ENCODE peak calls at places on chromosomes 5 and 9, in ten cellular contexts. K, H, W, I, B, M, R, D, V and P are unnamed samples. For H3K27me3, the result is how much of the 10 kb centered on the place peaks cover.

GRCh38 chr5:181184845-181185216 is 20.2 kb downstream of the TRIM7 start:
- DNase-seq in B (no peak), D (no peak), H (no peak), M (no peak), K (no peak), R (no peak), W (no peak), V (no peak), I (no peak), P (peak)

GRCh38 chr5:139946006-139946405 is 97.1 kb downstream of the NRG2 start:
- DNase-seq in B (no peak), V (no peak), R (no peak), K (no peak), M (no peak), D (no peak), I (no peak), W (no peak), H (no peak), P (no peak)

GRCh38 chr9:127283917-127284316 is 19.3 kb downstream of the GARNL3 start:
- DNase-seq in V (peak), I (no peak), K (no peak), R (no peak), D (peak), B (no peak), M (no peak), H (no peak), W (no peak), P (no peak)

GRCh38 chr5:153445875-153446567 is 44.4 kb upstream of the GRIA1 start:
- DNase-seq in V (peak), H (no peak), I (peak), D (no peak), B (no peak), M (no peak), K (peak), W (no peak), R (peak), P (no peak)

GRCh38 chr5:143311428-143311827 is 92.1 kb downstream of the NR3C1 start:
- DNase-seq in W (no peak), I (no peak), D (no peak), M (no peak), V (peak), K (no peak), R (no peak), B (no peak), H (no peak), P (no peak)

GRCh38 chr9:133539434-133539833 is 4.9 kb downstream of the ADAMTSL2 start:
- DNase-seq in M (no peak), I (peak), K (no peak), B (no peak), H (no peak), R (no peak), V (peak), D (peak), W (no peak), P (no peak)

GRCh38 chr9:80842383-80842782 is 847.0 kb downstream of the TLE1 start:
- DNase-seq in R (no peak), K (no peak), B (no peak), H (no peak), D (no peak), W (peak), V (no peak), I (no peak), M (no peak), P (no peak)

GRCh38 chr9:38235244-38235643 is 157.3 kb upstream of the ALDH1B1 start:
- DNase-seq in B (peak), W (no peak), K (no peak), V (no peak), R (peak), H (no peak), I (no peak), D (no peak), M (no peak), P (no peak)

GRCh38 chr5:61587120-61587519 is 255.1 kb downstream of the ZSWIM6 start:
- DNase-seq in R (no peak), I (no peak), M (no peak), B (no peak), K (no peak), D (no peak), W (no peak), H (no peak), V (no peak), P (no peak)

GRCh38 chr9:119611564-119611963 is 242.3 kb upstream of the BRINP1 start:
- DNase-seq in B (no peak), M (no peak), R (no peak), D (no peak), H (no peak), I (peak), K (no peak), W (no peak), V (no peak), P (no peak)

GRCh38 chr9:74920944-74921626 is 31.6 kb downstream of the C9orf40 start:
- DNase-seq in I (no peak), B (no peak), W (no peak), V (no peak), D (no peak), K (no peak), H (no peak), R (no peak), M (no peak), P (no peak)

GRCh38 chr5:67879619-67880357 is 335.8 kb upstream of the PIK3R1 start:
- DNase-seq in W (no peak), D (no peak), K (no peak), I (no peak), R (no peak), B (no peak), M (no peak), H (no peak), V (no peak), P (no peak)

GRCh38 chr5:132420706-132421272 is 51.3 kb downstream of the SLC22A5 start:
- DNase-seq in I (no peak), K (no peak), V (no peak), M (no peak), H (no peak), R (no peak), B (no peak), D (no peak), W (no peak), P (peak)

GRCh38 chr9:34994429-34995287 is 5.1 kb downstream of the DNAJB5 start:
- DNase-seq in B (peak), R (peak), D (peak), I (peak), H (peak), K (no peak), M (peak), V (peak), W (peak), P (no peak)

GRCh38 chr5:151082976-151083651 is 2.3 kb upstream of the TNIP1 start:
- DNase-seq in D (peak), H (no peak), V (no peak), B (no peak), K (no peak), M (no peak), W (no peak), I (peak), R (no peak), P (peak)

GRCh38 chr5:172872997-172873491 is 39.0 kb downstream of the ERGIC1 start:
- DNase-seq in K (no peak), I (no peak), R (no peak), B (no peak), D (peak), V (no peak), W (peak), H (peak), M (no peak), P (peak)

GRCh38 chr5:38290028-38290653 is 31.8 kb downstream of the EGFLAM start:
- DNase-seq in R (no peak), W (no peak), V (no peak), B (no peak), H (no peak), M (no peak), I (no peak), K (no peak), D (no peak), P (no peak)

GRCh38 chr5:171579162-171579561 is 159.7 kb downstream of the FGF18 start:
- DNase-seq in D (no peak), I (no peak), H (no peak), M (no peak), W (no peak), K (no peak), B (peak), V (no peak), R (no peak), P (no peak)

GRCh38 chr9:136297766-136298735 is 5.8 kb downstream of the CCDC187 start:
- DNase-seq in M (no peak), I (no peak), R (no peak), H (no peak), B (no peak), K (no peak), D (no peak), V (no peak), W (no peak), P (no peak)

GRCh38 chr9:127503379-127503921 is 52.1 kb downstream of the LRSAM1 start:
- DNase-seq in R (no peak), H (no peak), K (no peak), W (no peak), V (no peak), D (no peak), B (no peak), M (no peak), I (no peak), P (no peak)

GRCh38 chr5:166172597-166172996 is 2118.8 kb upstream of the WWC1 start:
- DNase-seq in B (no peak), V (no peak), R (no peak), W (no peak), M (no peak), I (no peak), H (no peak), K (no peak), D (no peak), P (no peak)

GRCh38 chr9:99181206-99181605 is 40.5 kb downstream of the ALG2 start:
- DNase-seq in W (no peak), B (no peak), H (no peak), K (no peak), I (no peak), R (no peak), V (no peak), M (no peak), D (no peak), P (no peak)

GRCh38 chr5:62719061-62719730 is 140.6 kb downstream of the LRRC70 start:
- DNase-seq in R (no peak), K (no peak), M (no peak), H (no peak), V (peak), D (no peak), B (no peak), W (no peak), I (no peak), P (no peak)

GRCh38 chr5:22612928-22613327 is 240.2 kb downstream of the CDH12 start:
- DNase-seq in K (no peak), D (no peak), R (no peak), V (no peak), I (no peak), W (no peak), M (no peak), H (no peak), B (no peak), P (no peak)

GRCh38 chr5:91297994-91298393 is 85.1 kb downstream of the ARRDC3 start:
- DNase-seq in I (no peak), B (no peak), H (no peak), W (no peak), R (no peak), M (no peak), D (no peak), K (no peak), V (no peak), P (no peak)

GRCh38 chr5:91305640-91306039 is 77.5 kb downstream of the ARRDC3 start:
- DNase-seq in B (no peak), M (no peak), I (no peak), H (no peak), D (no peak), K (no peak), R (no peak), V (no peak), W (no peak), P (no peak)

GRCh38 chr5:91302335-91302734 is 80.8 kb downstream of the ARRDC3 start:
- DNase-seq in W (no peak), V (peak), M (no peak), I (no peak), B (no peak), K (no peak), R (peak), D (no peak), H (no peak), P (no peak)

GRCh38 chr5:91302958-91303357 is 80.2 kb downstream of the ARRDC3 start:
- DNase-seq in H (no peak), D (no peak), M (no peak), K (no peak), V (no peak), B (no peak), W (no peak), I (no peak), R (no peak), P (no peak)

GRCh38 chr5:91301459-91301858 is 81.7 kb downstream of the ARRDC3 start:
- DNase-seq in W (no peak), D (no peak), I (no peak), B (no peak), V (no peak), H (no peak), R (no peak), K (no peak), M (no peak), P (no peak)
- TF ChIP-seq POLR2AphosphoS5 in W (no peak), D (peak), I (peak), B (peak), V (no peak), H (peak), R (no peak), K (no peak), M (no peak), P (peak)

GRCh38 chr5:170382790-170383189 is 6.4 kb downstream of the KCNMB1 start:
- DNase-seq in W (no peak), B (no peak), D (no peak), V (no peak), H (no peak), R (no peak), K (no peak), M (no peak), I (no peak), P (no peak)
- H3K27me3 ChIP-seq in W (under half), B (under half), D (under half), V (under half), H (under half), R (under half), K (under half), M (under half), I (under half), P (under half)

DNA sequence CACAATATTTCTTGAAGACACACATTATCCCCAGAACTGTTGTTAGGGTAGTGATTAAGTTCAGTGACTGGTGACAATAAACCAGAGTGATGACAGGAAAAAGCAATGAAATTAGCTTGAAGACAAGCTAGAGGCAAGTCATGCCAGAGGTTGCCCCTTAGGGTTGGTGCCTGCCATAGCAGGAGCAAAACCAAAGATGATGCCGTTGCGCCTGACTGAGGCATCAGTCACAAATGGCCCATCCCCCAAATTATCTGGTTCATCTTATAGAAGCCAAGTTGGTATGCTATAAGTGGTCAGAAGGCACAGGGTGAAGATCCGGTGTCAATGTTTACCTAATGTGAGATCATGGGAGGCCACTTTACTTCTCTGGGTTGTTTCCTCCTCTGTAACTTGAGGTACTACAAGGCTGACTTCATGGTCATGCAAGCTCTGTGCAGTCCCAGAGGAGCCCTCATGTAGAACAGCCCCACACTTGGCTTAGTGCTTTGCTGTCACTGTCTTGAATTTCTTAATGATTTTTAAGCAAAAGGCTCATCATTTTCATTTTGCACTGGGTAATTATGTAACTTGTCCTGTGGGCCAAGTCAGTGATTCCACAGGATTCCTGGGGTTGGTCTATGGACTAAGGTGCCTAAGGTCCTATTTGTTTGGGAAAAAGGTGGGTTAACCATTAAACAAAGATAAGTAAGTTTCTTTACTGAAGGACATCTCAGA is 211.3 kb downstream of the MAN2A1 start:
- DNase-seq in R (no peak), V (no peak), D (no peak), H (no peak), B (no peak), W (no peak), M (no peak), I (no peak), K (no peak), P (no peak)
- TF ChIP-seq POLR2AphosphoS5 in R (no peak), V (no peak), D (no peak), H (no peak), B (no peak), W (no peak), M (no peak), I (no peak), K (no peak), P (no peak)

DNA sequence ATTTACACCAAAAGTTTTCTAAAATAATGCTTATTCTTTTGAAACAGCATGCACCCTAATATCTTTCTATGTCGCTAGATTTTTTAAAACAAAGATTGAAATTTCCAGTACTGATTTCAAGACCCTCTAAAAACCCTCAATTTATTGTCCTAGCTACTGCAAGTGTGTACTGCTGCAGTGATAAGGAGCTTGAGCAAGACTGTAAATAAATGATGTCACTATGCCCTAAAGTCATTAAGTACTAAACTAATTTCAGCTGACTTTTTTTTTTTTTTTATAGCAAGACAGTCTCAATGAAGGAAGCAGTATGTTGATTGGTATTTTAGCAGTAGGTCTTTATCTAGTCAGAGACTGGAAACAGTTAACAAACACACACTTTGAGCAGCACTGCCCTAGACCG is 12.2 kb upstream of the MIER3 start:
- DNase-seq in R (no peak), H (no peak), M (no peak), D (no peak), I (no peak), W (no peak), V (no peak), K (no peak), B (no peak), P (no peak)
- H3K27me3 ChIP-seq in R (under half), H (under half), M (under half), D (under half), I (under half), W (under half), V (under half), K (under half), B (under half), P (under half)

DNA sequence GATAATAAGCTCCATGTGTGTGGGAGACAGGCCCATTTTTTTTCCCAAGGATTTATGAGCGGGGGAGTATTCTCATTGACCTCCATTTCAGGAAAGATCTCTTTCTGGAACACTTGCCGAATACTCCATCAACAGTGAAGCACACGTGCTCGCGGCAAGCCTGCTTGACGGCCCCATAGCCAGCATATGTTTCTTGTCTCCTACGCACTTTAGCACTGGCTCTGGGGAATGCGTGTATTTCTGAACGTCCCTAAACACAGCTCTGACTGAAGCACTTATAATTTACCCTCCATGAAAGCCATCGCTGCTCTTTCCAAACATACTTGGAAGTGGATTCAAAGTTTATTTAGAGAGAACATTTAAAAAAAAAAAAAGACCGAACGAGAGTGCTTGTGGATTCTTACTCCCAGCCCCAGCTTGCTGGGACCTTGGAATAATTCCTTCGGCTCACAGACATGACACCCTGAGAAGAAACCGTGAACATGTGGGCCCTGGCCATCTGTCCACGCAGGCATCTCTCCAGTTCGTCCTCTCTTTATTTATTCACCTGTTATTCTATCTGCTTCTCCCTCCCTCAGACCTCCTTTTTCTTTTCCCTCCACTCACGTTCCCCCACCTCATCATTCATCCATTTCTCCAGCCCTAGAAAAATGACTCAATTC is 93.6 kb upstream of the PHYKPL start:
- DNase-seq in K (no peak), B (no peak), D (no peak), M (no peak), V (no peak), R (no peak), H (no peak), I (no peak), W (no peak), P (peak)
- TF ChIP-seq POLR2AphosphoS5 in K (no peak), B (peak), D (peak), M (no peak), V (no peak), R (no peak), H (no peak), I (peak), W (peak), P (no peak)

GRCh38 chr9:116152390-116152789 is 1.2 kb upstream of the PAPPA start:
- DNase-seq in W (no peak), K (no peak), D (no peak), M (no peak), V (peak), H (no peak), R (peak), B (no peak), I (no peak), P (no peak)

GRCh38 chr9:116154334-116154975 is 864 bp downstream of the PAPPA start:
- DNase-seq in K (no peak), I (no peak), D (no peak), B (no peak), R (peak), M (no peak), W (no peak), H (no peak), V (peak), P (peak)

GRCh38 chr9:116151966-116152381 is 1.6 kb upstream of the PAPPA start:
- DNase-seq in K (no peak), V (no peak), H (no peak), R (no peak), I (no peak), W (no peak), B (no peak), M (no peak), D (no peak), P (no peak)

GRCh38 chr9:116153765-116154333 is at the start of gene PAPPA:
- DNase-seq in W (no peak), M (no peak), V (peak), B (no peak), D (no peak), I (no peak), R (no peak), H (no peak), K (no peak), P (no peak)

GRCh38 chr9:116152941-116153764 is 438 bp upstream of the PAPPA start:
- DNase-seq in I (no peak), V (peak), D (no peak), K (no peak), M (no peak), H (no peak), W (no peak), B (no peak), R (peak), P (no peak)
- H3K27me3 ChIP-seq in I (under half), V (under half), D (half or more), K (under half), M (under half), H (under half), W (under half), B (under half), R (under half), P (under half)

GRCh38 chr9:90061187-90061586 is 456.4 kb downstream of the GADD45G start:
- DNase-seq in H (no peak), M (no peak), K (no peak), R (no peak), B (no peak), I (no peak), W (no peak), V (no peak), D (no peak), P (no peak)
- TF ChIP-seq POLR2AphosphoS5 in H (no peak), M (no peak), K (no peak), R (no peak), B (no peak), I (no peak), W (no peak), V (no peak), D (no peak), P (no peak)

DNA sequence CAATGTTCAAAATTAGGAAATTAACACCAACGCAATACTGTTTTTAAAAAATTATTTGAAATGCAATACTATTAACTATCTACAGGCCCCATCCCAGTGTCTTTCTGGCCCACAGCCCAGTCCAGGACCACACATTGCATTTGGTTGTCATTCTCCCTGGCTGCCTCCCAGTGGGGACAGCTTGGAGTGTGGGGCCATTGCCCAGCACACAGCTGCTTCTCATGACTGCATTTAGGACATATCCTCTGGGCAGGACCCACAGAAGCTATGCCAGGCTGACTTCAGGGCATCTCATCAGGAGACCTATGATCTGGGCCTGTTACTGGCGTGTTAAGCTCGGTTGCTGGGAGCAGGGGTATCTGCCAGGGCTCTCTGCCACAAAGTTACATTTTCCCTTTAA is 32.0 kb upstream of the CLPTM1L start:
- DNase-seq in B (no peak), K (no peak), W (no peak), M (no peak), D (no peak), H (peak), V (no peak), R (no peak), I (no peak), P (peak)
- H3K27me3 ChIP-seq in B (under half), K (under half), W (under half), M (under half), D (under half), H (under half), V (under half), R (under half), I (under half), P (under half)

GRCh38 chr5:142015781-142016533 is 3.1 kb upstream of the GNPDA1 start:
- DNase-seq in B (no peak), H (no peak), K (no peak), W (no peak), V (no peak), I (no peak), M (no peak), R (no peak), D (no peak), P (no peak)
- TF ChIP-seq POLR2AphosphoS5 in B (peak), H (no peak), K (no peak), W (no peak), V (no peak), I (no peak), M (no peak), R (no peak), D (no peak), P (no peak)